ENCODE peak calls at places on chromosomes 11 and 22, in nine cellular contexts. K, A, C, Z, I, B, D, Q and P are unnamed samples.

GRCh38 chr11:65352783-65353182 is 1.8 kb upstream of the TIGD3 start:
- DNase-seq in K (no peak), A (no peak), C (peak), Z (no peak), I (no peak), B (peak), D (no peak), Q (no peak), P (no peak)

GRCh38 chr22:27663031-27663367 is 138.6 kb downstream of the MN1 start:
- DNase-seq in K (no peak), A (no peak), C (no peak), Z (no peak), I (no peak), B (no peak), D (no peak), Q (no peak), P (no peak)

GRCh38 chr22:45512363-45512762 is 9.7 kb downstream of the FBLN1 start:
- DNase-seq in K (no peak), A (no peak), C (no peak), Z (no peak), I (no peak), B (no peak), D (no peak), Q (no peak), P (no peak)

GRCh38 chr11:18270102-18270501 is 4.0 kb downstream of the SAA1 start:
- DNase-seq in K (no peak), A (no peak), C (no peak), Z (no peak), I (no peak), B (no peak), D (no peak), Q (no peak), P (no peak)

GRCh38 chr11:103631841-103632240 is 404.6 kb upstream of the DDI1 start:
- DNase-seq in K (no peak), A (no peak), C (peak), Z (no peak), I (no peak), B (no peak), D (no peak), Q (no peak), P (no peak)

GRCh38 chr11:67026941-67027340 is 4.0 kb downstream of the SYT12 start:
- DNase-seq in K (no peak), A (no peak), C (no peak), Z (no peak), I (no peak), B (no peak), D (no peak), Q (no peak), P (no peak)

GRCh38 chr22:29670615-29671014 is 49.2 kb upstream of the CABP7 start:
- DNase-seq in K (no peak), A (no peak), C (no peak), Z (no peak), I (no peak), B (no peak), D (no peak), Q (no peak), P (no peak)

GRCh38 chr22:44151661-44152060 is 29.1 kb upstream of the PARVG start:
- DNase-seq in K (no peak), A (no peak), C (peak), Z (no peak), I (no peak), B (peak), D (no peak), Q (no peak), P (no peak)

GRCh38 chr11:2379471-2380174 is 2.5 kb downstream of the CD81 start:
- DNase-seq in K (peak), A (no peak), C (no peak), Z (peak), I (no peak), B (no peak), D (peak), Q (peak), P (no peak)

GRCh38 chr11:116874251-116874650 is 36.8 kb upstream of the APOA1 start:
- DNase-seq in K (no peak), A (no peak), C (peak), Z (no peak), I (no peak), B (peak), D (no peak), Q (no peak), P (no peak)

GRCh38 chr22:46592390-46592872 is 27.8 kb upstream of the GRAMD4 start:
- DNase-seq in K (peak), A (peak), C (peak), Z (no peak), I (peak), B (no peak), D (peak), Q (peak), P (peak)

GRCh38 chr22:19419464-19420178 is 11.9 kb downstream of the HIRA start:
- DNase-seq in K (no peak), A (no peak), C (no peak), Z (no peak), I (no peak), B (no peak), D (no peak), Q (no peak), P (no peak)

GRCh38 chr11:44095506-44096359 is at the start of gene EXT2:
- DNase-seq in K (peak), A (peak), C (peak), Z (peak), I (peak), B (peak), D (peak), Q (peak), P (peak)

GRCh38 chr11:71101606-71102005 is 150.8 kb downstream of the SHANK2 start:
- DNase-seq in K (no peak), A (peak), C (no peak), Z (no peak), I (no peak), B (no peak), D (no peak), Q (peak), P (no peak)

GRCh38 chr22:46914481-46914880 is 152.0 kb downstream of the TBC1D22A start:
- DNase-seq in K (no peak), A (no peak), C (no peak), Z (no peak), I (no peak), B (no peak), D (no peak), Q (no peak), P (no peak)

GRCh38 chr11:27468643-27469332 is 3.8 kb downstream of the LGR4 start:
- DNase-seq in K (no peak), A (no peak), C (no peak), Z (no peak), I (no peak), B (peak), D (no peak), Q (no peak), P (no peak)

GRCh38 chr11:73995731-73996130 is 13.1 kb upstream of the UCP2 start:
- DNase-seq in K (no peak), A (no peak), C (no peak), Z (no peak), I (no peak), B (no peak), D (no peak), Q (no peak), P (no peak)

GRCh38 chr22:48306785-48307570 is 1520.7 kb downstream of the BRD1 start:
- DNase-seq in K (no peak), A (no peak), C (no peak), Z (no peak), I (no peak), B (no peak), D (no peak), Q (peak), P (no peak)

GRCh38 chr22:45072322-45072903 is 62.6 kb upstream of the PHF21B start:
- DNase-seq in K (no peak), A (no peak), C (peak), Z (no peak), I (no peak), B (peak), D (no peak), Q (peak), P (no peak)

GRCh38 chr11:75191330-75191717 is 40.4 kb downstream of the SLCO2B1 start:
- DNase-seq in K (no peak), A (no peak), C (no peak), Z (no peak), I (no peak), B (peak), D (no peak), Q (no peak), P (no peak)

GRCh38 chr11:99020324-99021225 is at the start of gene CNTN5:
- DNase-seq in K (peak), A (peak), C (no peak), Z (no peak), I (no peak), B (peak), D (no peak), Q (peak), P (no peak)

GRCh38 chr22:22462813-22463567 is 45.6 kb downstream of the ZNF280B start:
- DNase-seq in K (no peak), A (no peak), C (peak), Z (no peak), I (no peak), B (no peak), D (no peak), Q (no peak), P (no peak)

GRCh38 chr22:49973018-49973965 is 12.7 kb downstream of the PIM3 start:
- DNase-seq in K (no peak), A (no peak), C (peak), Z (peak), I (no peak), B (peak), D (no peak), Q (no peak), P (no peak)

GRCh38 chr22:49969751-49970527 is 9.4 kb downstream of the PIM3 start:
- DNase-seq in K (peak), A (peak), C (no peak), Z (no peak), I (no peak), B (no peak), D (no peak), Q (peak), P (no peak)

GRCh38 chr22:49970528-49971231 is 10.1 kb downstream of the PIM3 start:
- DNase-seq in K (peak), A (peak), C (peak), Z (peak), I (peak), B (peak), D (peak), Q (peak), P (peak)

GRCh38 chr22:49972163-49973017 is 11.8 kb downstream of the PIM3 start:
- DNase-seq in K (peak), A (peak), C (no peak), Z (peak), I (no peak), B (no peak), D (peak), Q (peak), P (no peak)

GRCh38 chr22:49971232-49972162 is 10.9 kb downstream of the PIM3 start:
- DNase-seq in K (peak), A (peak), C (peak), Z (peak), I (no peak), B (no peak), D (peak), Q (peak), P (no peak)
- H3K4me3 ChIP-seq in K (peak), A (peak), C (peak), Z (peak), I (peak), B (peak), D (peak), Q (no peak), P (peak)

DNA sequence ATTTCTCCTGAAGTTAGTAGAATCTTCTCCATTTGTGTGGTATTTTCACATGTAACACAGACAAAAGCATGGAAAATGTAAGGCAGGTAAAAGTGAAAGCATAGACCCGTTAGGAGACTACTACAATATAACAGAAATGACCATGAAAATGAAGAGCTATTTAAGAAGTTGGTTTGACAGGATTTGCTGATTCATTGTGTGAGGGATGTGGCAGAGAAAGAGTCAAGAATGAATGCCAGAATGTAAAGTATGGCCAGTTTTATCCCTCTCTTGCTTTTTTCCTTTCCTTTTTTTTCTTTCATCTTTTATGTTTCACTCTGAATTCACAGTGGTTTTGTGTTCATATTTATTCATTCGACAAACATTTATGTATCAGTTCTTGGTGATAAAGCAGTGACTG is 115.9 kb downstream of the ARFGAP2 start:
- DNase-seq in K (no peak), A (no peak), C (peak), Z (no peak), I (no peak), B (peak), D (no peak), Q (no peak), P (no peak)
- H3K4me3 ChIP-seq in K (no peak), A (no peak), C (no peak), Z (no peak), I (no peak), B (no peak), D (no peak), Q (no peak), P (no peak)

DNA sequence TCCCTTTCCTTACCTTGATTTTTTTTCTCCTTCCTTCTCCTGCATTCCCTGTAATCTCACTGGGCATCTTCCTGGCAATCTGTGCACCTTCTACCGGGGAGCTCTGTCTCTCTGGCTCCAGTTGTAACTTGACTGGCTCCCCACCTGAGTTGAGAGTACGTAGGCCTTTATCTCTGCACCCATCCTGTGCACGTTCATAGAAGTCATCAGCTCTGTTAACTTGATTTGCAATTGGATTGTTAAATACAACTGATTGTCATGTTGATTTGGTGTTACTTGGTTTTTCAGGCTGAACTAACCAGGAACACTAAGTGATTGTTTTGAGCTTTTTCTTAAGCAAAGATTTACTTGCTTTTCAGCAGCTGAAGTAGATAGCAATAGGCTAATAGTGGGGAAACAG is 11.8 kb downstream of the SWAP70 start:
- DNase-seq in K (no peak), A (no peak), C (no peak), Z (no peak), I (no peak), B (no peak), D (no peak), Q (no peak), P (no peak)
- H3K4me3 ChIP-seq in K (no peak), A (no peak), C (no peak), Z (no peak), I (no peak), B (no peak), D (no peak), Q (no peak), P (no peak)

GRCh38 chr22:24951942-24952836 is at the start of gene KIAA1671:
- DNase-seq in K (peak), A (peak), C (peak), Z (peak), I (no peak), B (peak), D (peak), Q (peak), P (no peak)
- H3K4me3 ChIP-seq in K (peak), A (peak), C (peak), Z (peak), I (peak), B (peak), D (peak), Q (peak), P (peak)

DNA sequence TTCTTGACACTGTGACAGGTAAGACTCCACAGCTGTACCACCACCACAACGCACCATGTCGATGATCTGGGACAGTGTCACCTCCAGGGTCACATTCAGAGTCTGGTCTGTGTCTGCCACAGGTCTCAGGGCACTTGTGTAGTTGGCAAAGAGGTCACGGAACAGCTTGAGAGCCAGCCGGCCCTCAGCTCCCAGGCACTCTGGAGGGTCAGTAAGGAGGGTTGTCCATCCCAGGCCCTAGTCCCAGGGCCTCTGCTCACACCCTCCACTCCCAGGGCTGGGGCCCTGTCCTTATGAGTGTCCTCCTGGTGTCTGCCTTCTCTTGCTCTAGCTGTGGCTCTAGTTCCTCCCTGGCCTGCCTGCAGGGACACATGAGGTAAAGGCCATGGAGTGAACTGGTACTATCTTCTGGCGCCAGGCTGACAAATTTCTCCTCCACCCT is 1.4 kb downstream of the CHRNA10 start:
- DNase-seq in K (peak), A (no peak), C (no peak), Z (no peak), I (no peak), B (no peak), D (no peak), Q (no peak), P (no peak)
- H3K4me3 ChIP-seq in K (no peak), A (no peak), C (no peak), Z (no peak), I (no peak), B (no peak), D (no peak), Q (no peak), P (no peak)